ENCODE peak calls at places on chromosomes 3 and 15, in ten cellular contexts. Y is endothelial cell, W is lower leg skin, N is AG10803, U is A549, L is WTC11, P is tibial artery, X is bronchial epithelial cell, J is left lung, D is breast epithelium. G is an unnamed sample.

GRCh38 chr15:61099030-61099800 is 129.9 kb downstream of the RORA start:
- DNase-seq in Y (no peak), W (no peak), N (peak; percentile 76), U (no peak), L (no peak), P (no peak), X (no peak), J (no peak), D (no peak), G (no peak)

GRCh38 chr3:158127250-158128219 is 17.6 kb downstream of the RSRC1 start:
- DNase-seq in Y (no peak), W (no peak), N (peak; percentile 5), U (peak; percentile 53), L (no peak), P (no peak), X (peak; percentile 79), J (no peak), D (no peak), G (no peak)

GRCh38 chr3:126270145-126270811 is 86.9 kb downstream of the KLF15 start:
- DNase-seq in Y (no peak), W (no peak), N (no peak), U (no peak), L (no peak), P (peak; percentile 98), X (peak; percentile 54), J (peak; percentile 85), D (no peak), G (no peak)

GRCh38 chr3:14488286-14489036 is 51.7 kb downstream of the GRIP2 start:
- DNase-seq in Y (no peak), W (no peak), N (peak; percentile 6), U (no peak), L (no peak), P (no peak), X (peak; percentile 82), J (no peak), D (no peak), G (no peak)

GRCh38 chr15:97661796-97662195 is 298.7 kb upstream of the ARRDC4 start:
- DNase-seq in Y (no peak), W (no peak), N (no peak), U (no peak), L (no peak), P (no peak), X (no peak), J (no peak), D (no peak), G (no peak)

GRCh38 chr15:49832421-49832980 is 211.7 kb downstream of the DTWD1 start:
- DNase-seq in Y (no peak), W (no peak), N (peak; percentile 21), U (peak; percentile 79), L (peak; percentile 53), P (no peak), X (peak; percentile 43), J (no peak), D (no peak), G (peak; percentile 7)

GRCh38 chr3:124786491-124787241 is 56.4 kb downstream of the UMPS start:
- DNase-seq in Y (no peak), W (no peak), N (peak; percentile 53), U (peak; percentile 66), L (no peak), P (no peak), X (peak; percentile 42), J (no peak), D (no peak), G (no peak)

GRCh38 chr3:112437146-112438022 is 61.9 kb downstream of the BTLA start:
- DNase-seq in Y (no peak), W (no peak), N (peak; percentile 44), U (peak; percentile 45), L (no peak), P (no peak), X (peak; percentile 41), J (no peak), D (no peak), G (no peak)

GRCh38 chr15:58522865-58523264 is 91.1 kb downstream of the LIPC start:
- DNase-seq in Y (no peak), W (no peak), N (no peak), U (no peak), L (no peak), P (no peak), X (no peak), J (no peak), D (no peak), G (no peak)

GRCh38 chr3:179020112-179020511 is 51.5 kb downstream of the ZMAT3 start:
- DNase-seq in Y (no peak), W (no peak), N (no peak), U (no peak), L (no peak), P (no peak), X (no peak), J (no peak), D (no peak), G (no peak)

GRCh38 chr3:14429237-14429636 is 26.8 kb downstream of the SLC6A6 start:
- DNase-seq in Y (no peak), W (no peak), N (peak; percentile 45), U (no peak), L (no peak), P (no peak), X (no peak), J (no peak), D (no peak), G (no peak)

GRCh38 chr3:141452045-141452444 is 34.8 kb upstream of the RASA2 start:
- DNase-seq in Y (peak; percentile 26), W (no peak), N (peak; percentile 74), U (peak; percentile 82), L (no peak), P (no peak), X (peak; percentile 59), J (no peak), D (no peak), G (no peak)

GRCh38 chr15:90836296-90836871 is 32.0 kb upstream of the FURIN start:
- DNase-seq in Y (no peak), W (no peak), N (peak; percentile 48), U (peak; percentile 53), L (no peak), P (no peak), X (peak; percentile 57), J (no peak), D (no peak), G (no peak)

DNA sequence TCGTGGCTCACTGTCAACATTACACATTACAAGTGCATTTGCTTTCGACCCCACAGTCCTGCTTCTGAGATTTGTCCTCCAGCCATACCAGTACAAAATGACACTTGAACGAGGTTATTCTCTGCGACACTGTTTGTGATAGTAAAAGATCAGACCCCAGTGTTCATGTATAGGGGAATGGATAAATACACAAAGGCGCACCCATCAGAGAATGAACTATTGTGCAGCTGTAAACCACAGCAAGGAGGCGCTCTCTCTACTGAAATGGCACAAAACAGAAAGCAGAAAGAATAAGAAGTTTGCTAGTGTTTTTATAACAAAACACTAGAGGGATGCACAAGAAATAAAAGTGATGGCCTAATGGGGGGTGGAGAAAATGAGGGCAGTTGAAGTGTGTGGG is 4.9 kb upstream of the CHSY1 start:
- DNase-seq in Y (no peak), W (no peak), N (no peak), U (peak; percentile 51), L (no peak), P (no peak), X (no peak), J (no peak), D (no peak), G (no peak)
- TF ChIP-seq CTCF in Y (peak; percentile 44), W (no peak), N (peak; percentile 39), U (no peak), L (peak; percentile 31), P (no peak), X (peak; percentile 28), J (no peak), D (no peak), G (no peak)

DNA sequence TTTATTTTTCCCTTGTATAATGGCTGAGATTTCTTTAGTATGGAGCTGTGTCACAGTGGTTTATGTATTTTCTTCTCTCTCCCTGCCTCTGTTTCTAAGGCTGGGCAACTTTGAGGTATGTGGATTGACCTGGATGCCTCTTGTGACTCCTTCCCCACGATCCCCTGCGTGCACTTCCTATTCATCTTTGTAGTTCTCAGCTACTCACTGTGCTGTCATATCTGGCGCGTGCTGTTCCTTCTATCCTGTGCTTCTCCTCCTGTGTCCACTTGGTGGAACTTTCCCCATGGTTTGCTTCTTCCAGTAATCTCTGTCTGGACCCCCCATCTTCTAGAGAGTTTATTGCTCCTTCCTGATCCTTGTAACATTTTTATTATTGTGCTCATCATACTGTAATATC is 97.3 kb downstream of the AKAP13 start:
- DNase-seq in Y (no peak), W (no peak), N (peak; percentile 44), U (peak; percentile 43), L (no peak), P (no peak), X (peak; percentile 30), J (no peak), D (no peak), G (no peak)
- TF ChIP-seq CTCF in Y (no peak), W (no peak), N (peak; percentile 22), U (no peak), L (no peak), P (no peak), X (no peak), J (no peak), D (no peak), G (no peak)

GRCh38 chr3:131193671-131194291 is 167.1 kb downstream of the NEK11 start:
- DNase-seq in Y (no peak), W (no peak), N (peak; percentile 12), U (peak; percentile 9), L (no peak), P (no peak), X (no peak), J (no peak), D (no peak), G (no peak)
- TF ChIP-seq CTCF in Y (no peak), W (no peak), N (peak; percentile 27), U (no peak), L (no peak), P (no peak), X (no peak), J (no peak), D (no peak), G (no peak)

DNA sequence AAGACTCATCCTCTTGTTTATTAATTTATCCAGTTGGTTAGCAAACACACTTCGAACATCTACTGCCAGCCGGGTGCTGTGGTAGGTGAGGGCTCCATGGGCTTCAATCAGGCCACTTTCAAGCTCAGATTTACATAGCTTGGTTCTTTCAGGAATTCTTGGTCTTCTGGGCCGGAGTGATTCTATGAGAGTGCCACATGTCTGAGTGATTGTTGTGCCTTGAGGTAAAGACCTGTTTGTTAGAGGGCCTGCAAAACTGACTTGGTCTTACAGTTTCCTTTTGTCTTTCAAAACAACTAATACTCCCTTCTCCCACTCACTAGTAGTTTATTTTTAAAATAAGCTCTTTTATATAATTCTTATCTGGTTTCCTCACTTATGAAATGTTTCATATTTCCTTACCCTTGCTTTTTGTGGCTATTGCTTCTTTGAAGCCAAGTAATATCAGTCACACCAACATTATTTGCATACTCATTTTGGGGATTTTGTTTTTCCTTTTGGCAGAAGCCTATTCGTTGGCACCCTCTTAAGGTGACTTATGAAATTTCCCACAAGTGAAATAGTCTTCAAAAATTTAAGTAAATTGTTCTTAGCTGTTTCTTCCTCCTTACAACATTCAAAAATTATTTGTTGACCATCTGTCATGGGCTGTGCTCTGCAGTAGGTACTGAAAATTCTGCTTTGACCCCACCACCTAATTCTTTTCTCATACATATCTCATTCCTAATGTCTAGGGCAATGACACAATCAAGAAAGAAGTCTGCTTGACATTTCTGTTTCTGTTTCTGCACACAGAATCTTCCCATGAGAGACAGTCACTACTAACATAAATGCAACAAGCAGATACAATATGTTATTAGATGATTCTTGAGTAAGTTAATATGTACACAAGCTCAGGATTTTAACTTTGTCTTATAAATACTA is 120.2 kb downstream of the LRRC28 start:
- DNase-seq in Y (no peak), W (no peak), N (peak; percentile 66), U (no peak), L (no peak), P (no peak), X (peak; percentile 30), J (no peak), D (no peak), G (no peak)
- TF ChIP-seq CTCF in Y (no peak), W (no peak), N (peak; percentile 32), U (peak; percentile 46), L (no peak), P (no peak), X (peak; percentile 3), J (no peak), D (no peak), G (no peak)

G was measured in nephron progenitor cell.